ENCODE peak calls at places on chromosomes 7 and 10, in ten cellular contexts. M is left lung; R is Peyer's patch; P is endothelial cell; C is choroid plexus epithelial cell; Y is testis; H is kidney epithelial cell; I is CD8-positive, alpha-beta T cell; F is ovary; V is colonic mucosa. Z is an unnamed sample.

GRCh38 chr10:102420443-102420809 is 210 bp upstream of the FBXL15 start:
- DNase-seq in C (no peak), Y (peak), M (no peak), I (no peak), F (no peak), R (peak), V (peak), P (no peak), H (peak), Z (no peak)

GRCh38 chr7:27122075-27122910 is 8.3 kb downstream of the HOXA4 start:
- DNase-seq in I (no peak), H (no peak), C (no peak), P (no peak), V (peak), R (peak), M (no peak), Y (no peak), F (no peak), Z (no peak)

GRCh38 chr7:4037308-4037707 is 644.8 kb upstream of the FOXK1 start:
- DNase-seq in P (no peak), I (no peak), V (no peak), Y (no peak), F (no peak), H (no peak), C (no peak), M (no peak), R (no peak), Z (no peak)

GRCh38 chr10:127472976-127473375 is 76.1 kb upstream of the NPS start:
- DNase-seq in Y (no peak), C (no peak), R (no peak), V (no peak), H (no peak), M (no peak), F (no peak), P (no peak), I (no peak), Z (no peak)

GRCh38 chr7:47877336-47877735 is 70.9 kb downstream of the PKD1L1 start:
- DNase-seq in P (no peak), V (no peak), R (no peak), C (no peak), F (no peak), M (no peak), H (no peak), Y (no peak), I (no peak), Z (no peak)

GRCh38 chr10:33631991-33632390 is 297.5 kb upstream of the NRP1 start:
- DNase-seq in Y (peak), I (no peak), R (no peak), H (no peak), M (no peak), V (no peak), F (peak), C (no peak), P (no peak), Z (no peak)

GRCh38 chr10:61662794-61663259 is at the start of gene CABCOCO1:
- DNase-seq in I (no peak), Y (peak), F (peak), M (peak), H (no peak), C (peak), P (peak), V (peak), R (peak), Z (no peak)

GRCh38 chr10:11551915-11552602 is 59.4 kb downstream of the USP6NL start:
- DNase-seq in I (no peak), P (no peak), R (no peak), V (no peak), H (peak), F (no peak), C (peak), M (no peak), Y (no peak), Z (no peak)

GRCh38 chr7:20327047-20327446 is 3.7 kb upstream of the ITGB8 start:
- DNase-seq in C (peak), F (no peak), M (no peak), I (no peak), V (no peak), R (no peak), P (no peak), Y (no peak), H (no peak), Z (no peak)

GRCh38 chr7:127107601-127108007 is 145.1 kb downstream of the GRM8 start:
- DNase-seq in C (peak), H (peak), I (no peak), R (peak), V (peak), Y (peak), F (peak), M (no peak), P (peak), Z (no peak)

GRCh38 chr10:117716896-117717295 is 174.3 kb downstream of the EMX2 start:
- DNase-seq in P (no peak), R (no peak), F (no peak), Y (no peak), H (no peak), M (no peak), C (no peak), I (no peak), V (no peak), Z (no peak)

GRCh38 chr7:174704-175103 is 17.7 kb upstream of the FAM20C start:
- DNase-seq in M (no peak), R (no peak), Y (no peak), V (no peak), P (no peak), H (no peak), C (no peak), I (no peak), F (no peak), Z (no peak)

GRCh38 chr10:19918800-19919199 is 102.6 kb downstream of the PLXDC2 start:
- DNase-seq in R (no peak), V (no peak), M (no peak), Y (no peak), H (no peak), P (no peak), C (peak), F (no peak), I (no peak), Z (no peak)

GRCh38 chr7:80218723-80219122 is 84.1 kb downstream of the GNAI1 start:
- DNase-seq in C (peak), P (no peak), F (no peak), H (peak), I (no peak), M (no peak), Y (no peak), R (no peak), V (no peak), Z (no peak)

GRCh38 chr10:122461367-122461728 is at the start of gene HTRA1:
- DNase-seq in V (peak), H (no peak), F (peak), M (peak), Y (peak), I (no peak), C (peak), P (peak), R (peak), Z (no peak)

GRCh38 chr7:85833071-85833470 is 646.2 kb upstream of the SEMA3D start:
- DNase-seq in R (no peak), I (no peak), M (no peak), P (no peak), Y (no peak), C (peak), F (no peak), H (no peak), V (no peak), Z (no peak)

GRCh38 chr10:34241226-34242000 is 573.7 kb downstream of the PARD3 start:
- DNase-seq in C (no peak), H (no peak), P (no peak), I (no peak), R (no peak), F (no peak), V (no peak), Y (no peak), M (no peak), Z (no peak)

GRCh38 chr7:130493275-130493868 is 1.5 kb downstream of the MEST start:
- DNase-seq in C (no peak), F (peak), P (no peak), V (no peak), R (no peak), I (no peak), M (no peak), H (no peak), Y (no peak), Z (no peak)

GRCh38 chr7:41656357-41656756 is 46.5 kb downstream of the INHBA start:
- DNase-seq in Y (no peak), F (no peak), P (no peak), I (no peak), V (no peak), C (peak), M (no peak), H (no peak), R (no peak), Z (no peak)

GRCh38 chr10:6558759-6559429 is 21.2 kb downstream of the PRKCQ start:
- DNase-seq in Y (no peak), M (no peak), C (no peak), V (no peak), R (peak), H (no peak), F (no peak), I (no peak), P (no peak), Z (no peak)

GRCh38 chr10:31087855-31088254 is 56.2 kb upstream of the ZNF438 start:
- DNase-seq in Y (no peak), P (no peak), I (no peak), M (no peak), C (no peak), H (no peak), V (no peak), R (no peak), F (no peak), Z (no peak)

GRCh38 chr10:31081937-31082635 is 50.4 kb upstream of the ZNF438 start:
- DNase-seq in Y (no peak), P (no peak), H (no peak), V (no peak), C (no peak), M (no peak), R (no peak), I (no peak), F (no peak), Z (no peak)

DNA sequence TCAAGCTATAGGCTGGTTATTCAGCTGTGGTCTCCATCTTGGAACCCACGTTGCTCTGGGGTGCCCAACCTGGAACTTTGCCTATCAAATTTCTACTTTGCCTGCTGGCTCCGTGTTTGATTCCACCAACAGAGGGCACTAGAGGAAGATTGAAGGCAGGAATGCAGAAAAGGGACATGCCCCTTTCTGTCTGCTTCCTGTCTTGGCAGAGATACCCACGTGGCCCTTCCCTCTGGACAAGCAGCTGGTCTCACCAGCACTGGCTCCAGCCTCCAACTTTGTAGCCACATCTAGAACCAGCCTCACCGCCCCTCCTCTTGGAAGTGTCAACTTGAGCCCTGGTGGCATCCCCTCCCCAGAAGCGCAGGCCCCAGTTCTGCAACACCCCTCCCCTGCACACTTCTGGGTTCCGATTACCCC is 52.1 kb upstream of the ZNF438 start:
- DNase-seq in M (peak), Y (peak), C (peak), V (peak), H (no peak), R (peak), F (no peak), P (peak), I (peak), Z (peak)
- TF ChIP-seq CTCF in M (peak), Y (no peak), C (peak), V (peak), H (peak), R (peak), F (no peak), P (peak), I (no peak), Z (peak)

DNA sequence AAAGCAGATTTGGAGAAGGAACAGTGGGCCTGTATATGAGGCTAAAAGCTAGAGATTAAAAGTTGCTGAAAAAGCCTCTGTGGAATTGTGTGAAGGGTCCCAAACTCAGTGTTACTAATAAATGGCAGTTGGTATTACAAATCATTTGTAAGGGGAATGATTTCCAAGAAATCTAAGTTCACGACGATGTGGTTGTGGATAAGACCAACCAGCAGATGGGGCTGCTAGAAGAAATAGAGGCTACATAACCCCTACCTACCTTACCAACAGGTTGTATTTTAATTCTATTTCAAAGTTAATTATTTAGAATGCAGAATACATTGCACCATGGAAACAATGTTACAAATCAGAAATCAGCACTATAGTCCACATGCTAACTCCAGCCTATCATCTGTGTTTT is 377.1 kb downstream of the HPSE2 start:
- DNase-seq in R (no peak), V (no peak), I (no peak), Y (no peak), F (no peak), M (no peak), P (no peak), C (peak), H (no peak), Z (no peak)
- TF ChIP-seq CTCF in R (no peak), V (no peak), I (no peak), Y (no peak), F (no peak), M (no peak), P (peak), C (no peak), H (no peak), Z (no peak)

DNA sequence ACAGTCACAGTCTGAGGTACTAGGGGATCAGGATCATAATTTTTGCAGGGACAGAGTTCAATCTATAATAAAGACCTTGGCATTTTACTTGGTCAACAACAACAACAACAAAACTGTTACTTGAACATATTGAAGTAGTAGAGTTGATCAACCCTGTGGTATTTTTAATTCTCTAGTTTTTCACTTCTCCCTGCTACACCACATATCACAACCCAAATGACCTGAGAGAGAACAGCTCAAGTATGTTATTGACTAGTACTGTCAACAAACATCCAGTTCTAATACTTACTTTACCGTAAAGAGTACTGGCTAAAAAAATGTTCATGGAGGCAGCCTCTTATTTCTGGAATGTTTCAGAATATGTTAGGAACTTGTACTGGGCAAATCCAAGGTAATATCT is 90.5 kb upstream of the FAM3C start:
- DNase-seq in R (no peak), C (no peak), F (no peak), M (no peak), V (no peak), Y (no peak), H (no peak), I (no peak), P (no peak), Z (no peak)
- TF ChIP-seq CTCF in R (no peak), C (no peak), F (no peak), M (no peak), V (no peak), Y (no peak), H (no peak), I (no peak), P (no peak), Z (no peak)

GRCh38 chr10:46998192-46998591 is 87.0 kb downstream of the PTPN20 start:
- DNase-seq in F (no peak), P (no peak), M (no peak), R (no peak), Y (no peak), C (no peak), H (no peak), V (no peak), I (no peak), Z (no peak)

GRCh38 chr10:46995234-46995633 is 84.0 kb downstream of the PTPN20 start:
- DNase-seq in R (no peak), F (no peak), M (no peak), H (no peak), P (no peak), C (peak), I (no peak), V (no peak), Y (no peak), Z (no peak)

GRCh38 chr10:46998595-46998994 is 87.4 kb downstream of the PTPN20 start:
- DNase-seq in Y (no peak), M (no peak), P (no peak), H (no peak), V (no peak), C (no peak), I (no peak), F (no peak), R (no peak), Z (no peak)

GRCh38 chr10:46992794-46993552 is 81.7 kb downstream of the PTPN20 start:
- DNase-seq in M (peak), R (no peak), V (peak), Y (peak), F (no peak), P (no peak), H (no peak), I (no peak), C (peak), Z (no peak)
- TF ChIP-seq CTCF in M (no peak), R (peak), V (peak), Y (no peak), F (no peak), P (peak), H (peak), I (no peak), C (peak), Z (peak)

DNA sequence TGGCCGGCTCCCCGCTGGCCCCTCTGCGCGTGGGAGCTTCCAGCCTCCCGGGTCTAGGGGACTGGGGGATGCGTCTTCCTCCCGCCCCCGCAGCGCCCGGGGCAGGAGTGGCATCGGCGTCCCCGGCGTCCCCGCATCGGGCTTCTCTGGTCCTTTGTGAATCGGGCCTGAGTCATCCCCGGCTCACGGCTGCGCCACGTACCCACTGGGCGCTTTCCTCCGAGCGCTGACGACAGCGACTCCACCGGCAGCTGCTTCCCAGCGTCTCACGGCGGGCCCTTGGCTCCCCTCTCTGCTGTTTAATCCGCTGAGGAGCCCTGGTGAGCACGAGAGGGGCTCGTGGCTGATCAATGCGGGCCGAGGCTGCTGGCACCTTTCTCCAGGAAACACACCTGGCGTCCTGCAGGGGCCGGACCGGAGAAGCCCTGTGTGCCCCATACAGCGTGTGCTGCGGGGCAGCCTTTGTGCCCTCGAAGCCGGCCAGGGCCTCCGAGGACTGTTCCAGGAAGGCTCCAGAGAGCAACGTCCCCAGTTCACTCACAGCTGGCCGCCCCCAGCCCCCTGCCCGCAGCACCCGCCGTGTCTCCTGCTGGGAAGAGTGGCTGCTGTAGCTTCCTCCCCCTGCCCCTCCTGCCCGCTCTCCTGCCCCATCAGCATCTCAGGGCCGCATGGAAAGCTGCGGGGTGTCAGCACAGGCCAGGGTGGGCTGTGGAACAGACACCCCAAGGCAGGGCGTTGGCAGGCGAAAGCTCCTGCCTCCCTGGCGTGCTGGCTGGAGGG is 95.5 kb upstream of the DIP2C start:
- DNase-seq in Y (peak), R (peak), M (no peak), I (no peak), V (peak), P (peak), F (peak), H (peak), C (peak), Z (no peak)
- TF ChIP-seq CTCF in Y (no peak), R (no peak), M (no peak), I (no peak), V (no peak), P (no peak), F (no peak), H (peak), C (peak), Z (no peak)

DNA sequence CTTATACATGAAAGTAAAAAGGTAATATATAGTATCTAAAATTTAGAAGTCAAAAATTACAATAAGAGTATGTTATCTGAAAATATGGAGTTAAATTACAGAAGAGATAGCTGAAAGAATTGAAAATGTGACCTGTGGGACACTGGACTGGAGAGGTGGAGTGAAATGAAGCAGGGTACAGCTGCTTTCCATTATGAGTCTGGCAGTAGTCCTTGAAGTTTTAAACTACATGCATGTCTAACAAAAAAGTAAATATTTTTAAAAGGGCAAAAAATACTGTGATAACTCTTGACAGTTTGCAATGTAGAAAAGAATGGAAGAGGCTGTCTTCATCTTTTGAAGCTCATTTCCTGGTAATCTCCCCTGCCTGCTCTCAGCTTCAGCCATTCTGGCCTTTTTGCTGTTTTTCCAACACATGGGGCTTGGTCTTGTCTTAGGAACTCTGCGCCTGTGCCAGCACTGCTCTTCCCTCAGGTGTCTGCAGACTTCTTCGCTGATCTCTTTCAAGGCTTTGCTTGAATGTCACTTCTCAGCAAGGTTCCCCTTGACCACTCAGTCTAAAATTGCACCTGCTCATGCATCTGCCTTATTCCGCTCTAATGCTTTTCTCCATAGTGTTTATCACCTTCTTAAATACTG is 36.9 kb downstream of the PTPRZ1 start:
- DNase-seq in H (no peak), I (no peak), F (peak), P (no peak), C (no peak), V (no peak), M (no peak), R (no peak), Y (no peak), Z (no peak)
- TF ChIP-seq CTCF in H (no peak), I (no peak), F (no peak), P (no peak), C (no peak), V (no peak), M (no peak), R (no peak), Y (no peak), Z (no peak)

GRCh38 chr7:8893761-8894160 is 460.4 kb downstream of the NXPH1 start:
- DNase-seq in P (no peak), V (no peak), R (no peak), I (no peak), Y (no peak), H (no peak), M (no peak), F (no peak), C (no peak), Z (no peak)
- TF ChIP-seq CTCF in P (no peak), V (no peak), R (no peak), I (no peak), Y (no peak), H (no peak), M (no peak), F (no peak), C (no peak), Z (no peak)

DNA sequence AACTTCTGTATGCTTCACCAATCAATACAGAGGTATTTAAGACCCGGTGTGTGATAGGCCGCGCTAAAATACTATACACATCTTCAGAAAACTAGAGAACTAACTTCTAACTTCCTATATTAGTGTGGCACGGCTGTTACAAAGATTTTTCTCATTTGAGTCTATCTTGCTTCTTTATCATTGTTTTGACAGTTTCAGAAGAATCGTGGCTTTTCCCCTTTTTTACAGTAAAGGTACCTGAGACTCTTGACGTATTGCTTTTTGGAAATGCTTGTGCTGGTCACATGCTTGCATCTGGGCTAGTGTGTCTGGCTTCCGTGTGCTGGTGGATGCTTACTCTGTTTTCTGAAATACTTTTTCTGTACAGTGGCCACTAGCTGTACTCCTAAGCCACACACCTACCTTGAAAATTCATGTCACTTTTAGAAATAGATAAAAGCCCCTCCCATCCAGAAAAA is 12.7 kb downstream of the IKZF1 start:
- DNase-seq in M (no peak), V (no peak), C (no peak), H (no peak), F (no peak), Y (no peak), I (no peak), P (no peak), R (peak), Z (no peak)
- TF ChIP-seq CTCF in M (no peak), V (no peak), C (no peak), H (no peak), F (no peak), Y (no peak), I (no peak), P (no peak), R (no peak), Z (no peak)